ENCODE peak calls at places on chromosomes 11 and 22, in eight cellular contexts. One of them, this sample, is unnamed.
A peak's percentile ranks its signal among the peaks of the same experiment; 100 is the strongest.

GRCh38 chr11:111105566-111105965 is 140.0 kb upstream of the POU2AF2 start:
- DNase-seq in transverse colon: no peak
- DNase-seq in tibial nerve: no peak
- DNase-seq in pancreas: no peak
- DNase-seq in left ventricle myocardium inferior: no peak
- DNase-seq in endothelial cell of umbilical vein: no peak
- DNase-seq in mucosa of descending colon: no peak
- DNase-seq in lower lobe of right lung: no peak
- DNase-seq in this sample: no peak

GRCh38 chr11:36411202-36411640 is 98.9 kb downstream of the TRAF6 start:
- DNase-seq in endothelial cell of umbilical vein: peak; percentile 44
- DNase-seq in lower lobe of right lung: peak; percentile 60
- DNase-seq in mucosa of descending colon: peak; percentile 54
- DNase-seq in pancreas: no peak
- DNase-seq in tibial nerve: no peak
- DNase-seq in left ventricle myocardium inferior: no peak
- DNase-seq in transverse colon: peak; percentile 22
- DNase-seq in this sample: no peak

GRCh38 chr11:71442123-71442522 is 6.1 kb downstream of the DHCR7 start:
- DNase-seq in transverse colon: no peak
- DNase-seq in left ventricle myocardium inferior: no peak
- DNase-seq in pancreas: no peak
- DNase-seq in mucosa of descending colon: no peak
- DNase-seq in lower lobe of right lung: no peak
- DNase-seq in endothelial cell of umbilical vein: no peak
- DNase-seq in tibial nerve: no peak
- DNase-seq in this sample: no peak

GRCh38 chr11:17593466-17594245 is 46.6 kb downstream of the OTOG start:
- DNase-seq in mucosa of descending colon: no peak
- DNase-seq in pancreas: no peak
- DNase-seq in left ventricle myocardium inferior: no peak
- DNase-seq in endothelial cell of umbilical vein: no peak
- DNase-seq in transverse colon: no peak
- DNase-seq in lower lobe of right lung: no peak
- DNase-seq in tibial nerve: peak; percentile 4
- DNase-seq in this sample: no peak

GRCh38 chr11:2374456-2375201 is 2.5 kb upstream of the CD81 start:
- DNase-seq in pancreas: peak; percentile 66
- DNase-seq in tibial nerve: no peak
- DNase-seq in endothelial cell of umbilical vein: no peak
- DNase-seq in transverse colon: no peak
- DNase-seq in mucosa of descending colon: no peak
- DNase-seq in left ventricle myocardium inferior: no peak
- DNase-seq in lower lobe of right lung: peak; percentile 45
- DNase-seq in this sample: no peak

GRCh38 chr11:134150195-134150903 is 73.4 kb downstream of the NCAPD3 start:
- DNase-seq in transverse colon: peak; percentile 17
- DNase-seq in mucosa of descending colon: no peak
- DNase-seq in left ventricle myocardium inferior: no peak
- DNase-seq in pancreas: no peak
- DNase-seq in lower lobe of right lung: no peak
- DNase-seq in endothelial cell of umbilical vein: no peak
- DNase-seq in tibial nerve: no peak
- DNase-seq in this sample: no peak

GRCh38 chr11:3014314-3014938 is 22.3 kb upstream of the NAP1L4 start:
- DNase-seq in mucosa of descending colon: peak; percentile 76
- DNase-seq in lower lobe of right lung: no peak
- DNase-seq in tibial nerve: no peak
- DNase-seq in left ventricle myocardium inferior: no peak
- DNase-seq in endothelial cell of umbilical vein: no peak
- DNase-seq in pancreas: no peak
- DNase-seq in transverse colon: peak; percentile 28
- DNase-seq in this sample: no peak

GRCh38 chr11:12150831-12151382 is 40.5 kb downstream of the MICAL2 start:
- DNase-seq in pancreas: no peak
- DNase-seq in left ventricle myocardium inferior: no peak
- DNase-seq in endothelial cell of umbilical vein: no peak
- DNase-seq in lower lobe of right lung: no peak
- DNase-seq in tibial nerve: no peak
- DNase-seq in transverse colon: peak; percentile 6
- DNase-seq in mucosa of descending colon: no peak
- DNase-seq in this sample: peak; percentile 39

GRCh38 chr11:26834601-26835000 is 112.7 kb upstream of the SLC5A12 start:
- DNase-seq in tibial nerve: no peak
- DNase-seq in pancreas: no peak
- DNase-seq in lower lobe of right lung: no peak
- DNase-seq in mucosa of descending colon: no peak
- DNase-seq in left ventricle myocardium inferior: no peak
- DNase-seq in transverse colon: no peak
- DNase-seq in endothelial cell of umbilical vein: no peak
- DNase-seq in this sample: peak; percentile 4

GRCh38 chr11:134120143-134120850 is 51.4 kb downstream of the JAM3 start:
- DNase-seq in lower lobe of right lung: no peak
- DNase-seq in tibial nerve: no peak
- DNase-seq in transverse colon: peak; percentile 39
- DNase-seq in mucosa of descending colon: no peak
- DNase-seq in pancreas: no peak
- DNase-seq in endothelial cell of umbilical vein: peak; percentile 74
- DNase-seq in left ventricle myocardium inferior: peak; percentile 53
- DNase-seq in this sample: peak; percentile 90

GRCh38 chr11:45163956-45164575 is 17.6 kb downstream of the PRDM11 start:
- DNase-seq in transverse colon: no peak
- DNase-seq in left ventricle myocardium inferior: no peak
- DNase-seq in lower lobe of right lung: no peak
- DNase-seq in tibial nerve: no peak
- DNase-seq in pancreas: peak; percentile 32
- DNase-seq in endothelial cell of umbilical vein: peak; percentile 10
- DNase-seq in mucosa of descending colon: no peak
- DNase-seq in this sample: no peak

GRCh38 chr11:83063073-83063754 is 8.5 kb downstream of the RAB30 start:
- DNase-seq in left ventricle myocardium inferior: no peak
- DNase-seq in transverse colon: no peak
- DNase-seq in lower lobe of right lung: no peak
- DNase-seq in pancreas: no peak
- DNase-seq in endothelial cell of umbilical vein: no peak
- DNase-seq in mucosa of descending colon: no peak
- DNase-seq in tibial nerve: no peak
- DNase-seq in this sample: peak; percentile 46

GRCh38 chr22:46583571-46583970 is 36.6 kb upstream of the GRAMD4 start:
- DNase-seq in mucosa of descending colon: peak; percentile 46
- DNase-seq in transverse colon: peak; percentile 5
- DNase-seq in lower lobe of right lung: peak; percentile 37
- DNase-seq in left ventricle myocardium inferior: peak; percentile 14
- DNase-seq in tibial nerve: no peak
- DNase-seq in pancreas: peak; percentile 41
- DNase-seq in endothelial cell of umbilical vein: no peak
- DNase-seq in this sample: no peak

GRCh38 chr11:129115652-129116585 is 76.2 kb downstream of the ARHGAP32 start:
- DNase-seq in tibial nerve: no peak
- DNase-seq in left ventricle myocardium inferior: no peak
- DNase-seq in transverse colon: no peak
- DNase-seq in mucosa of descending colon: no peak
- DNase-seq in lower lobe of right lung: no peak
- DNase-seq in pancreas: no peak
- DNase-seq in endothelial cell of umbilical vein: peak; percentile 2
- DNase-seq in this sample: peak; percentile 58

GRCh38 chr11:78015878-78016277 is 7.2 kb downstream of the KCTD14 start:
- DNase-seq in transverse colon: no peak
- DNase-seq in endothelial cell of umbilical vein: no peak
- DNase-seq in mucosa of descending colon: no peak
- DNase-seq in tibial nerve: no peak
- DNase-seq in lower lobe of right lung: no peak
- DNase-seq in pancreas: no peak
- DNase-seq in left ventricle myocardium inferior: no peak
- DNase-seq in this sample: no peak

GRCh38 chr11:134638796-134639540 is 226.9 kb upstream of the B3GAT1 start:
- DNase-seq in transverse colon: no peak
- DNase-seq in pancreas: no peak
- DNase-seq in endothelial cell of umbilical vein: no peak
- DNase-seq in left ventricle myocardium inferior: no peak
- DNase-seq in mucosa of descending colon: no peak
- DNase-seq in lower lobe of right lung: no peak
- DNase-seq in tibial nerve: no peak
- DNase-seq in this sample: no peak

DNA sequence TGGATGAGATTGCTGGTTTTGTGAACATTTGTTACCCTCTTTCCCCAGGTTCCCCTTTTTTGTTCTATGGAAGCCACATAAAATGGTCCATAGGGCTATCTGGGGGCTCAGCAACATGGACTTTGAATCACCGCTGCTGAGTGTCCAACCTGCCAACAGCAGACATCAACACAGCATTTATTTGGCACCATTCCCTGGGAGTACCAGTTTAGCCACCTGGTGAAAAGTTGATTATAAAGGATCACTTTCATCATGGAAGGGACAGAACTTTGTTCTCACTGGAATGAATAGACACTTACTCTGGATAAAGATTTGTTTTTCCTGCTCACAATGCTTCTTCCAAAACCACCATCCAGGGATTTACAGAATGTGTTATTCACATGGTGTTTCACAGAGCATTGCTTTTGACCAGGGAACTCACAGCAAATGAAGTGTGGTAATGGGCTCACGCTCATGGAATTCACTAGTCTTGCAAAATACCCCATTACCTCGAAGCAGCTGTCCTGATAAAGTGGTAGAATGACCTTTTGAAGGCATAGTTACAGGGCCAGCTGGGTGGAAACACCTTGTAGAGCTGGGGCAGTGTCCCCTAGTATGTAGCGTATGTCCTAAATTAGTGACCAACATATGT is 43.9 kb downstream of the ADM start:
- DNase-seq in transverse colon: no peak
- DNase-seq in endothelial cell of umbilical vein: no peak
- DNase-seq in tibial nerve: no peak
- DNase-seq in pancreas: no peak
- DNase-seq in lower lobe of right lung: no peak
- DNase-seq in left ventricle myocardium inferior: no peak
- DNase-seq in mucosa of descending colon: no peak
- DNase-seq in this sample: no peak
- H3K4me3 ChIP-seq in transverse colon: no peak overlapping the region
- H3K4me3 ChIP-seq in endothelial cell of umbilical vein: no peak overlapping the region
- H3K4me3 ChIP-seq in tibial nerve: no peak overlapping the region
- H3K4me3 ChIP-seq in pancreas: no peak overlapping the region
- H3K4me3 ChIP-seq in lower lobe of right lung: no peak overlapping the region
- H3K4me3 ChIP-seq in left ventricle myocardium inferior: no peak overlapping the region
- H3K4me3 ChIP-seq in mucosa of descending colon: no peak overlapping the region
- H3K4me3 ChIP-seq in this sample: no peak overlapping the region

GRCh38 chr11:65314501-65315203 is at the start of gene CDC42EP2:
- DNase-seq in pancreas: peak; percentile 95
- DNase-seq in mucosa of descending colon: peak; percentile 91
- DNase-seq in lower lobe of right lung: peak; percentile 92
- DNase-seq in transverse colon: peak; percentile 92
- DNase-seq in left ventricle myocardium inferior: peak; percentile 91
- DNase-seq in endothelial cell of umbilical vein: peak; percentile 88
- DNase-seq in tibial nerve: peak; percentile 81
- DNase-seq in this sample: peak; percentile 44
- TF ChIP-seq CTCF in pancreas: no peak
- TF ChIP-seq CTCF in mucosa of descending colon: no peak
- TF ChIP-seq CTCF in lower lobe of right lung: no peak
- TF ChIP-seq CTCF in transverse colon: no peak
- TF ChIP-seq CTCF in left ventricle myocardium inferior: no peak
- TF ChIP-seq CTCF in endothelial cell of umbilical vein: no peak
- TF ChIP-seq CTCF in tibial nerve: no peak
- TF ChIP-seq CTCF in this sample: no peak

GRCh38 chr22:41117127-41117965 is 25.0 kb downstream of the EP300 start:
- DNase-seq in tibial nerve: no peak
- DNase-seq in mucosa of descending colon: no peak
- DNase-seq in lower lobe of right lung: no peak
- DNase-seq in left ventricle myocardium inferior: no peak
- DNase-seq in transverse colon: no peak
- DNase-seq in pancreas: no peak
- DNase-seq in endothelial cell of umbilical vein: no peak
- DNase-seq in this sample: no peak

GRCh38 chr22:41110968-41111367 is 18.6 kb downstream of the EP300 start:
- DNase-seq in endothelial cell of umbilical vein: no peak
- DNase-seq in transverse colon: no peak
- DNase-seq in tibial nerve: no peak
- DNase-seq in lower lobe of right lung: no peak
- DNase-seq in left ventricle myocardium inferior: no peak
- DNase-seq in mucosa of descending colon: no peak
- DNase-seq in pancreas: no peak
- DNase-seq in this sample: no peak

DNA sequence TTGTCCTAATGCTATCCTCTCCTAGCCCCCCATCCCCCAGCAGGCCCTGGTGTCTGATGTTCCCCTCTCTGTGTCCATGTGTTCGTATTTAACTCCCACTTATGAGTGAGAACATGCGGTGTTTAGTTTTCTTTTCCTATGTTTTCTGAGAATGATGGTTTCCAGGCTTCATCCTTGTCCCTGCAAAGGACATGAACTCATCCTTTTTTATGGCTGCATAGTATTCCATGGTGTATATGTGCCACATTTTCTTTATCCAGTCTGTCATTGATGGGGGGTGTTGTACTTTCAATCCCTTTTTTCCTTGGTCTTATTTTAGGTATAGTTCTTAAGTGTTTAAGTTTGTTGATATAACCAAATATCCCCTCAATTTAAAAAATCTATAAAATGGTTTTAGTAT is 23.9 kb downstream of the EP300 start:
- DNase-seq in lower lobe of right lung: no peak
- DNase-seq in tibial nerve: no peak
- DNase-seq in pancreas: no peak
- DNase-seq in endothelial cell of umbilical vein: no peak
- DNase-seq in left ventricle myocardium inferior: no peak
- DNase-seq in mucosa of descending colon: no peak
- DNase-seq in transverse colon: no peak
- DNase-seq in this sample: no peak
- H3K36me3 ChIP-seq in lower lobe of right lung: peaks cover 50% of the 10 kb centered on the region
- H3K36me3 ChIP-seq in tibial nerve: peaks cover 9% of the 10 kb centered on the region
- H3K36me3 ChIP-seq in pancreas: peaks cover 12% of the 10 kb centered on the region
- H3K36me3 ChIP-seq in endothelial cell of umbilical vein: peaks cover 10% of the 10 kb centered on the region
- H3K36me3 ChIP-seq in left ventricle myocardium inferior: peaks cover 50% of the 10 kb centered on the region
- H3K36me3 ChIP-seq in mucosa of descending colon: peaks cover 6% of the 10 kb centered on the region
- H3K36me3 ChIP-seq in transverse colon: peaks cover 20% of the 10 kb centered on the region
- H3K36me3 ChIP-seq in this sample: peaks cover 13% of the 10 kb centered on the region

GRCh38 chr22:49847751-49848689 is 5.6 kb upstream of the ZBED4 start:
- DNase-seq in transverse colon: peak; percentile 37
- DNase-seq in lower lobe of right lung: peak; percentile 77
- DNase-seq in tibial nerve: no peak
- DNase-seq in pancreas: peak; percentile 79
- DNase-seq in mucosa of descending colon: no peak
- DNase-seq in left ventricle myocardium inferior: peak; percentile 35
- DNase-seq in endothelial cell of umbilical vein: no peak
- DNase-seq in this sample: no peak

GRCh38 chr22:49850959-49851815 is 2.5 kb upstream of the ZBED4 start:
- DNase-seq in transverse colon: no peak
- DNase-seq in endothelial cell of umbilical vein: no peak
- DNase-seq in lower lobe of right lung: no peak
- DNase-seq in tibial nerve: no peak
- DNase-seq in left ventricle myocardium inferior: no peak
- DNase-seq in pancreas: peak; percentile 28
- DNase-seq in mucosa of descending colon: no peak
- DNase-seq in this sample: no peak

GRCh38 chr22:49850021-49850911 is 3.4 kb upstream of the ZBED4 start:
- DNase-seq in lower lobe of right lung: no peak
- DNase-seq in transverse colon: no peak
- DNase-seq in left ventricle myocardium inferior: no peak
- DNase-seq in endothelial cell of umbilical vein: no peak
- DNase-seq in tibial nerve: no peak
- DNase-seq in mucosa of descending colon: no peak
- DNase-seq in pancreas: peak; percentile 76
- DNase-seq in this sample: no peak

GRCh38 chr22:49849161-49850020 is 4.3 kb upstream of the ZBED4 start:
- DNase-seq in transverse colon: no peak
- DNase-seq in left ventricle myocardium inferior: no peak
- DNase-seq in pancreas: peak; percentile 83
- DNase-seq in mucosa of descending colon: no peak
- DNase-seq in endothelial cell of umbilical vein: no peak
- DNase-seq in tibial nerve: no peak
- DNase-seq in lower lobe of right lung: no peak
- DNase-seq in this sample: no peak

GRCh38 chr22:49848690-49849160 is 4.9 kb upstream of the ZBED4 start:
- DNase-seq in lower lobe of right lung: no peak
- DNase-seq in mucosa of descending colon: no peak
- DNase-seq in transverse colon: no peak
- DNase-seq in tibial nerve: no peak
- DNase-seq in left ventricle myocardium inferior: no peak
- DNase-seq in pancreas: peak; percentile 75
- DNase-seq in endothelial cell of umbilical vein: no peak
- DNase-seq in this sample: no peak
- H3K4me3 ChIP-seq in lower lobe of right lung: peak overlapping the region; percentile 59
- H3K4me3 ChIP-seq in mucosa of descending colon: no peak overlapping the region
- H3K4me3 ChIP-seq in transverse colon: peak overlapping the region; percentile 23
- H3K4me3 ChIP-seq in tibial nerve: peak overlapping the region; percentile 27
- H3K4me3 ChIP-seq in left ventricle myocardium inferior: peak overlapping the region; percentile 68
- H3K4me3 ChIP-seq in pancreas: peak overlapping the region; percentile 44
- H3K4me3 ChIP-seq in endothelial cell of umbilical vein: no peak overlapping the region
- H3K4me3 ChIP-seq in this sample: peak overlapping the region; percentile 10

This sample was measured in bronchial epithelial cell.